ENCODE peak calls at places on chromosome X, in ten cellular contexts. M, G, Z, V, O, P, U, K, E and L are unnamed samples.
A peak's percentile ranks its signal among the peaks of the same experiment; 100 is the strongest.

GRCh38 chrX:152968193-152968592 is 25.7 kb downstream of the PNMA5 start:
- DNase-seq in P (no peak), M (no peak), U (no peak), V (no peak), E (no peak), O (no peak), G (no peak), Z (no peak), K (no peak), L (no peak)

GRCh38 chrX:103565752-103566151 is 19.6 kb upstream of the TCEAL4 start:
- DNase-seq in K (no peak), M (no peak), V (no peak), O (peak; percentile 75), Z (no peak), E (peak; percentile 73), G (no peak), U (no peak), P (no peak), L (no peak)

GRCh38 chrX:97224148-97224547 is 340.4 kb downstream of the RPA4 start:
- DNase-seq in V (no peak), U (no peak), P (no peak), Z (no peak), M (no peak), G (no peak), O (no peak), E (no peak), K (no peak), L (no peak)

GRCh38 chrX:3743821-3744439 is 30.5 kb upstream of the PRKX start:
- DNase-seq in U (no peak), E (no peak), G (no peak), K (no peak), M (no peak), P (no peak), O (no peak), Z (peak; percentile 13), V (no peak), L (no peak)

GRCh38 chrX:126141014-126141413 is 25.1 kb downstream of the DCAF12L2 start:
- DNase-seq in Z (no peak), V (no peak), P (no peak), G (no peak), O (no peak), K (no peak), U (no peak), E (no peak), M (no peak), L (no peak)

GRCh38 chrX:129572422-129572821 is 32.4 kb downstream of the OCRL start:
- DNase-seq in P (no peak), O (no peak), E (no peak), K (no peak), Z (no peak), U (no peak), V (no peak), M (no peak), G (no peak), L (no peak)

GRCh38 chrX:143298663-143299241 is 218.5 kb downstream of the SPANXN3 start:
- DNase-seq in O (no peak), Z (no peak), P (no peak), M (no peak), V (no peak), E (no peak), U (no peak), G (no peak), K (no peak), L (no peak)

GRCh38 chrX:12955882-12956703 is 18.8 kb upstream of the TMSB4X start:
- DNase-seq in Z (no peak), P (no peak), O (peak; percentile 13), G (peak; percentile 83), K (no peak), V (no peak), M (no peak), E (no peak), U (peak; percentile 77), L (peak; percentile 66)

GRCh38 chrX:40996886-40997530 is 88.2 kb upstream of the USP9X start:
- DNase-seq in U (no peak), M (no peak), P (peak; percentile 63), E (peak; percentile 64), O (peak; percentile 43), Z (no peak), G (no peak), V (no peak), K (no peak), L (no peak)

GRCh38 chrX:12881914-12882313 is 15.0 kb downstream of the TLR7 start:
- DNase-seq in E (no peak), U (no peak), V (no peak), G (no peak), P (no peak), M (no peak), Z (no peak), O (no peak), K (no peak), L (no peak)

GRCh38 chrX:102338162-102338561 is 91.2 kb downstream of the NXF2 start:
- DNase-seq in G (no peak), K (no peak), V (no peak), O (no peak), Z (no peak), M (no peak), P (no peak), U (no peak), E (no peak), L (no peak)

GRCh38 chrX:13755254-13755653 is 20.7 kb downstream of the OFD1 start:
- DNase-seq in P (no peak), O (no peak), U (no peak), V (no peak), G (no peak), E (no peak), K (no peak), M (no peak), Z (no peak), L (no peak)

GRCh38 chrX:149493567-149494562 is 11.2 kb downstream of the IDS start:
- DNase-seq in K (no peak), V (no peak), Z (no peak), P (no peak), G (no peak), O (peak; percentile 12), E (no peak), M (no peak), U (peak; percentile 54), L (no peak)

GRCh38 chrX:109732780-109733657 is at the start of gene ACSL4:
- DNase-seq in P (peak; percentile 59), U (peak; percentile 93), E (peak; percentile 71), Z (peak; percentile 79), V (peak; percentile 54), G (peak; percentile 96), M (peak; percentile 69), O (peak; percentile 80), K (peak; percentile 83), L (peak; percentile 84)